ENCODE peak calls at places on chromosomes 5 and 9, in six cellular contexts. Y, P, E, J, A and W are unnamed samples.

GRCh38 chr5:13843181-13843846 is 101.2 kb downstream of the DNAH5 start:
- DNase-seq in A (no peak), P (no peak), J (no peak), Y (no peak), E (no peak), W (no peak)

GRCh38 chr9:73132034-73132776 is 19.5 kb upstream of the ANXA1 start:
- DNase-seq in P (peak), J (no peak), E (peak), A (no peak), Y (peak), W (no peak)

GRCh38 chr9:126428524-126429175 is 102.0 kb downstream of the MVB12B start:
- DNase-seq in P (no peak), A (no peak), E (no peak), Y (no peak), J (no peak), W (no peak)

GRCh38 chr5:58891072-58891970 is 308.4 kb downstream of the RAB3C start:
- DNase-seq in Y (peak), E (peak), J (peak), A (peak), P (peak), W (peak)

GRCh38 chr5:173629628-173630027 is 13.2 kb upstream of the BOD1 start:
- DNase-seq in J (peak), Y (no peak), P (no peak), E (no peak), A (peak), W (no peak)

GRCh38 chr9:7234144-7234543 is 476.4 kb downstream of the KDM4C start:
- DNase-seq in P (no peak), Y (no peak), E (no peak), J (peak), A (peak), W (no peak)

GRCh38 chr9:84387821-84388220 is 47.3 kb upstream of the SLC28A3 start:
- DNase-seq in E (no peak), J (no peak), Y (no peak), P (no peak), A (no peak), W (no peak)

GRCh38 chr5:94395468-94395867 is 222.9 kb downstream of the KIAA0825 start:
- DNase-seq in Y (no peak), P (no peak), J (no peak), E (no peak), A (no peak), W (no peak)

GRCh38 chr5:62144395-62145022 is 161.5 kb upstream of the KIF2A start:
- DNase-seq in J (no peak), E (no peak), P (peak), Y (no peak), A (no peak), W (no peak)

GRCh38 chr9:79623799-79624721 is 52.3 kb downstream of the TLE4 start:
- DNase-seq in Y (no peak), A (no peak), P (no peak), J (peak), E (peak), W (no peak)

GRCh38 chr9:112971415-112971814 is 40.6 kb downstream of the ZNF883 start:
- DNase-seq in Y (no peak), A (peak), J (no peak), E (peak), P (no peak), W (no peak)

GRCh38 chr5:50320131-50320749 is 120.8 kb downstream of the EMB start:
- DNase-seq in A (no peak), E (no peak), P (no peak), J (no peak), Y (no peak), W (no peak)
- TF ChIP-seq CTCF in A (no peak), E (no peak), P (no peak), J (no peak), Y (no peak), W (no peak)

DNA sequence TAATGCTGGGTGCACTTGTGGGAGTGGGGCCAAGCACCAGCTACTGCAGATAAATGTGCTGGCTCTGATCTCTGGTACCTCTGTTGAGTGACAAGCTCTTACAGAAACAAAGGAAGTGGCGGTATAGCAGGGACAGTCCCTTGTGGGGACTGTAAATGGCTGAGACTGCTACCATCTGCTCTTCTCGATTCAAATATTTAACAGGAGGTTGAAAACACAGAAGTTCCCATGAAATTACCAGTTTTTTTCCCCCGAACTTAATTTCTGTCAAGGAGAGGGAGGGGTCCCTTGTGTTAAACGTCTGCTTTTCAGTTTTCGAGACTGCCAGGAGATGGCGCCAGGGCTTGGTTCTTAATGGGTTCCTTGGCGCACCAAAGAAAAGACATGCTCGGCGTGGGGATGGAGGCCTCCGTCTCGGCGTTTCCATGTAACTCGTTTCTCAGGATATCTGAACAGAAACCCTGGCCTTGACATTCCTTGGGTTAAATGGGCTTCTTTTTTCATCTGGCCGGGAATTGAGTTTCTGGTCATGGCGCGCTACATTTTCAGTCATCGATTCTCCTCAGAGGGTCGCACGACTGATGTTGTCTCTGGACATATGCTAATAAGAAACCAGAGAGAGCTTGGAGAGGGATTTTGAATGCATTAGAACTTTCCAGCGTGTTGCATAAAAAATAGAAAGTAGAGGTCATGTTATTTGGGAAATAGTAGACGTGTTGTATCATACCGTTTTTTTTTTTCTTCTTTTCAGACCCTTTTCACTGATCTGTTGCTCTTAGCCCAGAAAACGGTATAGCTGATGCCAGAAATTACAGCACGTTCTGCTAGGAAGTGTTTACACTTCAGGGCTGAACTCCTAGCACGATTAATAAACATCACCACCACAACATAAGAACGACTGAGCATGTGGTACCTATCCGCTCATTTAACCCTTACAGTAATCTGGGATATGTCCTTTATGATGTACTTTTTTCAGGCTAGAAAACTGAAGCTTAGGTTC is 64.0 kb downstream of the CARTPT start:
- DNase-seq in P (peak), E (peak), Y (peak), J (peak), A (peak), W (no peak)
- TF ChIP-seq EP300 in P (no peak), E (no peak), Y (no peak), J (no peak), A (no peak), W (no peak)

DNA sequence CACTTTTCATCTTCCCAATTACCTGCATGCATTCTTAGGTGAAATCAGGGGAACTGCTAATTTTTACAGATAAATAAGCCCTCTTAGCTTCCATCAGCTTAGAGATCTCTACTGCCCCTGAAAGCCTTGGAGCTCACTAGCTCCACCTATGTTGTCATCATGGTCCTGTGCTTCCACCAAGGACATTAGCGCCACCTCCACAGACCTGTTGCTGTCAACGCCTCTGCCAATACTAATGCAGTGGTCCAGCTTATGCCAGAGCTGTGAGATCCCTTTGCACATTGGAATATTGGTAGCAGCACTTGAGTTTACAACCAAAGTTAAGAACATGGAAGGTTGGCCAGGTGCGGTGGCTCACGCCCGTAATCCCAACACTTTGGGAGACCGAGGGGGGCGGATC is 7.7 kb upstream of the SHISAL2B start:
- DNase-seq in A (no peak), P (no peak), J (peak), E (no peak), Y (no peak), W (no peak)
- TF ChIP-seq CTCF in A (peak), P (no peak), J (peak), E (no peak), Y (no peak), W (no peak)

DNA sequence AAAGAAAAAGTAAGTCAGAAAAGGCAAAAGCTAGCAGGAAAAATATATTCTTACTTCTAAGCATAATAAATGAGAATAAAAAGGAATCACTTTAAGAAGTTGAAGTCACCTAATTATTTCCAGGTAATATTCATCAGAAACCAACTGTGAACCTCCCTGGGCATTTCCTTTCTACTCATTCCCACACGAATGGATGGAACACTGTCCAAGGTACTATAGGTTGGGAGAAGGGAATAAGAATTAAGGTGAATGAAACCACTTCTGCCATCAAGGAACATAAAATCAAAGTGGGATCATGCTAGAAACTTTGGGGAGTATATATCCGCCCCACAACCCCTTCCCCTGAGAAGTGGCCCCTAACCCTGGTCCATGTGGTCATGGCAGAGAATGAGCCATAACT is 41.6 kb downstream of the PRELID2 start:
- DNase-seq in E (no peak), A (no peak), P (no peak), Y (no peak), J (no peak), W (no peak)
- TF ChIP-seq EP300 in E (no peak), A (no peak), P (no peak), Y (no peak), J (no peak), W (no peak)

DNA sequence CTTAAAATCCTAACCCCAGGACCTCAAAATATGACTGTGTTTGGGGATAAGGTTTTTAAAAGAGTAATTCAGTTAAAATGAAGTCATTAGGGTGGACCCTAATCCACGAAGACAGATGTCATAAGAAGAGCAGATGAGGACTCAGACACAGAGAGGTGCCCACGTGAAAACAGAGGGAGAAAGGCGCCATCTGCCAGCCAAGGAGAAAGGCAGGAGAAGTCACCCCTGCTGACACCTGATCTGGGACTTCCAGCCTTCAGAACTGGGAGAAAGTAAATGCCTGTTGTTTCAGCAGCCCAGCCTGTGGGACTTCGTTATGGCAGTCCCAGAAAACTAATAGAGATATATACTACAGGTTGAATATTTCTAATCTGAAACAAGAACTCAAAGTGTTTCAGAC is 67.4 kb downstream of the ROR2 start:
- DNase-seq in E (no peak), P (no peak), J (no peak), A (no peak), Y (no peak), W (no peak)
- TF ChIP-seq CTCF in E (no peak), P (no peak), J (no peak), A (peak), Y (no peak), W (no peak)

GRCh38 chr9:30116673-30117217 is 2267.7 kb upstream of the ACO1 start:
- DNase-seq in A (peak), Y (no peak), J (no peak), E (no peak), P (no peak), W (no peak)

DNA sequence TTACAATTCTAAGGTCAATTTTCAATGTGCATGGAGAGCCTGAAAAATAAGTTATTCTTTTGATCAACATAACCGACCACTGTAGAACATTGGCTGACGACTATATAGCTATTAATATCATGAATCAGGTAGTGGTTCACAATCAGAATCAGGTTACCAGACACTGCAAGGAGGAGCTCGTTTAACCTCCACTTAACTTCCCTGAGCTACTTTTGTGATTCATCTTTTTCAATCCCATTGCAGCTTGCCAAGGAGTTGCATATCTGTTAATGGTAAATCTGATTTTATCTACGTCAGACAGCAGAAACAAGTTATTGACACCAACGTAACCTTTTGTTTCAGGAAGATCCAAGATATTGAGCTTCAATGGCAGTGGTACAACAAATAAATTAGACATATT is 2263.8 kb upstream of the ACO1 start:
- DNase-seq in P (no peak), E (no peak), J (no peak), Y (no peak), A (no peak), W (no peak)
- TF ChIP-seq EP300 in P (no peak), E (no peak), J (no peak), Y (no peak), A (no peak), W (no peak)